ENCODE peak calls at places on chromosomes 13 and 19, in ten cellular contexts. K is NCI-H2029 treated with DMSO at 0.1 percent for 48 hours; Q is left colon; H is neuronal stem cell; N is germinal center; D is CD8-positive, alpha-beta memory T cell; F is activated CD4-positive, alpha-beta T cell treated with anti-CD3 and anti-CD28 coated beads, Interleukin-2, amount 50 U/mL, for 48 hours; A is fibroblast of pulmonary artery; M is foreskin fibroblast; X is GM23338. J is an unnamed sample.

GRCh38 chr13:51803018-51803417 is 945 bp downstream of the DHRS12 start:
- DNase-seq in F (no peak), M (no peak), X (peak; percentile 54), Q (peak; percentile 37), K (no peak), N (no peak), D (no peak), A (no peak), H (no peak), J (peak; percentile 75)

GRCh38 chr13:76622336-76623045 is 263.7 kb downstream of the KCTD12 start:
- DNase-seq in Q (no peak), M (peak; percentile 67), F (no peak), X (no peak), H (no peak), N (no peak), A (peak; percentile 21), K (no peak), D (no peak), J (no peak)

GRCh38 chr19:46602392-46603194 is 1.5 kb downstream of the CALM3 start:
- DNase-seq in Q (no peak), D (peak; percentile 15), N (no peak), F (peak; percentile 71), X (peak; percentile 28), H (no peak), K (no peak), M (peak; percentile 51), A (no peak), J (peak; percentile 44)

GRCh38 chr13:77810430-77810829 is 108.2 kb downstream of the EDNRB start:
- DNase-seq in A (peak; percentile 48), X (peak; percentile 50), K (no peak), N (no peak), D (no peak), Q (no peak), H (no peak), M (peak; percentile 11), F (no peak), J (no peak)

GRCh38 chr19:42131149-42132029 is 857 bp downstream of the POU2F2 start:
- DNase-seq in K (no peak), H (no peak), D (no peak), F (no peak), X (no peak), N (no peak), M (peak; percentile 26), Q (no peak), A (no peak), J (no peak)

GRCh38 chr13:33349314-33349995 is 63.9 kb upstream of the STARD13 start:
- DNase-seq in M (peak; percentile 20), D (no peak), K (no peak), X (peak; percentile 36), Q (peak; percentile 45), N (no peak), H (peak; percentile 3), F (no peak), A (no peak), J (peak; percentile 68)

GRCh38 chr19:377801-378581 is 31.0 kb downstream of the C2CD4C start:
- DNase-seq in F (no peak), X (no peak), Q (no peak), M (peak; percentile 53), D (no peak), K (no peak), H (no peak), N (no peak), A (no peak), J (peak; percentile 48)

GRCh38 chr13:36965767-36966166 is 33.4 kb downstream of the ALG5 start:
- DNase-seq in N (no peak), X (no peak), M (peak; percentile 83), A (peak; percentile 86), D (no peak), K (no peak), H (no peak), F (no peak), Q (no peak), J (no peak)

GRCh38 chr13:57874530-57874929 is 243.0 kb downstream of the PCDH17 start:
- DNase-seq in H (no peak), K (no peak), F (no peak), Q (no peak), M (no peak), X (no peak), A (no peak), D (no peak), N (no peak), J (peak; percentile 59)

GRCh38 chr13:35164324-35164932 is 222.4 kb downstream of the NBEA start:
- DNase-seq in H (peak; percentile 20), D (no peak), A (peak; percentile 65), X (peak; percentile 76), F (no peak), Q (no peak), K (peak; percentile 52), M (peak; percentile 50), N (peak; percentile 8), J (no peak)

GRCh38 chr19:18330865-18331264 is 8.0 kb upstream of the LSM4 start:
- DNase-seq in A (no peak), D (no peak), K (no peak), X (no peak), M (no peak), F (no peak), H (no peak), N (no peak), Q (no peak), J (no peak)

GRCh38 chr13:47332149-47332548 is 435.3 kb upstream of the HTR2A start:
- DNase-seq in K (no peak), Q (no peak), H (no peak), A (peak; percentile 32), X (no peak), F (no peak), N (no peak), D (no peak), M (peak; percentile 64), J (no peak)

GRCh38 chr19:58394821-58395219 is 636 bp upstream of the RNF225 start:
- DNase-seq in D (no peak), K (no peak), F (no peak), A (no peak), M (no peak), X (no peak), N (no peak), H (no peak), Q (no peak), J (no peak)

GRCh38 chr13:41974262-41974900 is 13.5 kb upstream of the VWA8 start:
- DNase-seq in X (no peak), F (no peak), M (no peak), Q (no peak), H (no peak), A (no peak), N (no peak), D (no peak), K (no peak), J (no peak)

GRCh38 chr19:41376241-41376997 is at the start of gene TMEM91:
- DNase-seq in N (no peak), H (no peak), Q (peak; percentile 51), F (no peak), A (peak; percentile 31), K (peak; percentile 21), X (peak; percentile 82), M (peak; percentile 60), D (no peak), J (peak; percentile 89)

GRCh38 chr19:48673436-48674100 is 751 bp upstream of the NTN5 start:
- DNase-seq in F (no peak), Q (no peak), A (no peak), D (no peak), K (no peak), X (no peak), H (no peak), N (no peak), M (no peak), J (no peak)

GRCh38 chr19:35211545-35212230 is 16.9 kb downstream of the FAM187B start:
- DNase-seq in F (peak; percentile 55), X (no peak), Q (peak; percentile 55), N (no peak), M (no peak), K (no peak), H (no peak), D (peak; percentile 77), A (no peak), J (peak; percentile 17)

GRCh38 chr19:1082165-1082927 is 12.8 kb downstream of the POLR2E start:
- DNase-seq in H (peak; percentile 69), A (no peak), K (peak; percentile 93), M (peak; percentile 68), D (peak; percentile 85), Q (peak; percentile 96), F (peak; percentile 85), N (peak; percentile 88), X (peak; percentile 98), J (peak; percentile 100)

GRCh38 chr19:19217110-19217509 is 5.4 kb downstream of the NCAN start:
- DNase-seq in D (no peak), M (peak; percentile 34), Q (no peak), A (peak; percentile 48), F (no peak), H (no peak), K (no peak), X (peak; percentile 90), N (no peak), J (no peak)

GRCh38 chr13:20274466-20274865 is 42.3 kb upstream of the GJB6 start:
- DNase-seq in Q (no peak), N (no peak), D (no peak), A (no peak), X (no peak), H (no peak), M (no peak), F (no peak), K (no peak), J (no peak)

GRCh38 chr13:102729560-102730275 is 34.9 kb upstream of the METTL21C start:
- DNase-seq in A (peak; percentile 91), X (peak; percentile 17), K (no peak), H (no peak), M (peak; percentile 76), N (no peak), Q (no peak), F (no peak), D (no peak), J (no peak)

GRCh38 chr19:5913739-5914357 is at the start of gene CAPS:
- DNase-seq in Q (peak; percentile 79), M (peak; percentile 89), A (peak; percentile 46), K (no peak), N (no peak), D (no peak), H (no peak), F (no peak), X (no peak), J (no peak)

GRCh38 chr19:46404884-46405658 is 8.3 kb downstream of the CCDC8 start:
- DNase-seq in D (no peak), A (peak; percentile 63), M (peak; percentile 76), K (no peak), H (no peak), X (peak; percentile 81), Q (no peak), N (no peak), F (no peak), J (peak; percentile 86)

GRCh38 chr19:17996826-17997316 is 11.1 kb upstream of the ARRDC2 start:
- DNase-seq in Q (peak; percentile 87), D (peak; percentile 85), M (peak; percentile 89), K (peak; percentile 56), H (peak; percentile 78), N (peak; percentile 85), A (peak; percentile 78), X (peak; percentile 85), F (peak; percentile 93), J (peak; percentile 96)

GRCh38 chr13:98890186-98890585 is 87.7 kb downstream of the DOCK9 start:
- DNase-seq in F (peak; percentile 47), M (peak; percentile 80), Q (no peak), A (peak; percentile 72), D (no peak), N (no peak), K (no peak), X (no peak), H (no peak), J (no peak)

J was measured in endodermal cell.